ENCODE peak calls at places on chromosome 20, in six cellular contexts. K is ovary, A is transverse colon, H is A549, T is K562, P is esophagus muscularis mucosa. L is an unnamed sample.

GRCh38 chr20:11056414-11056813 is 382.6 kb upstream of the JAG1 start:
- DNase-seq in K (no peak), A (no peak), H (no peak), T (no peak), P (no peak), L (no peak)

GRCh38 chr20:3231116-3231515 is 7.9 kb downstream of the SLC4A11 start:
- DNase-seq in K (no peak), A (no peak), H (no peak), T (no peak), P (no peak), L (no peak)

GRCh38 chr20:6086868-6087267 is 33.0 kb upstream of the LRRN4 start:
- DNase-seq in K (no peak), A (no peak), H (no peak), T (no peak), P (no peak), L (no peak)

GRCh38 chr20:54431545-54431944 is 43.8 kb upstream of the DOK5 start:
- DNase-seq in K (no peak), A (no peak), H (no peak), T (no peak), P (no peak), L (no peak)

GRCh38 chr20:924639-925038 is 8.5 kb upstream of the ANGPT4 start:
- DNase-seq in K (no peak), A (no peak), H (peak), T (no peak), P (no peak), L (no peak)

GRCh38 chr20:20303742-20304141 is 64.2 kb upstream of the INSM1 start:
- DNase-seq in K (no peak), A (no peak), H (no peak), T (no peak), P (no peak), L (no peak)

GRCh38 chr20:44683263-44684046 is 31.7 kb upstream of the CCN5 start:
- DNase-seq in K (no peak), A (peak), H (peak), T (peak), P (no peak), L (no peak)

GRCh38 chr20:63416631-63417030 is 55.5 kb upstream of the CHRNA4 start:
- DNase-seq in K (no peak), A (no peak), H (no peak), T (no peak), P (no peak), L (no peak)

GRCh38 chr20:37220796-37221195 is 40.8 kb downstream of the GHRH start:
- DNase-seq in K (no peak), A (no peak), H (no peak), T (no peak), P (no peak), L (no peak)

GRCh38 chr20:57658447-57659130 is 38.4 kb upstream of the ZBP1 start:
- DNase-seq in K (peak), A (peak), H (no peak), T (no peak), P (no peak), L (peak)

GRCh38 chr20:17786221-17786718 is 86.5 kb downstream of the BANF2 start:
- DNase-seq in K (peak), A (no peak), H (no peak), T (no peak), P (no peak), L (no peak)

GRCh38 chr20:709421-709820 is 33.8 kb upstream of the SCRT2 start:
- DNase-seq in K (no peak), A (no peak), H (no peak), T (no peak), P (no peak), L (no peak)

GRCh38 chr20:17782768-17783167 is 83.0 kb downstream of the BANF2 start:
- DNase-seq in K (no peak), A (no peak), H (no peak), T (no peak), P (no peak), L (no peak)

GRCh38 chr20:60058869-60059268 is 100.6 kb downstream of the CDH26 start:
- DNase-seq in K (no peak), A (no peak), H (no peak), T (no peak), P (no peak), L (no peak)

GRCh38 chr20:48788486-48789072 is 39.2 kb downstream of the PREX1 start:
- DNase-seq in K (no peak), A (peak), H (no peak), T (no peak), P (no peak), L (no peak)

GRCh38 chr20:63495771-63496403 is 3.0 kb downstream of the EEF1A2 start:
- DNase-seq in K (peak), A (peak), H (peak), T (peak), P (no peak), L (peak)

GRCh38 chr20:3436864-3437574 is 29.6 kb upstream of the DNAAF9 start:
- DNase-seq in K (no peak), A (no peak), H (no peak), T (no peak), P (no peak), L (no peak)

GRCh38 chr20:45823949-45824835 is 2.9 kb downstream of the TNNC2 start:
- DNase-seq in K (peak), A (peak), H (peak), T (no peak), P (no peak), L (peak)

GRCh38 chr20:60249436-60249835 is 291.2 kb downstream of the CDH26 start:
- DNase-seq in K (no peak), A (no peak), H (peak), T (no peak), P (no peak), L (no peak)

DNA sequence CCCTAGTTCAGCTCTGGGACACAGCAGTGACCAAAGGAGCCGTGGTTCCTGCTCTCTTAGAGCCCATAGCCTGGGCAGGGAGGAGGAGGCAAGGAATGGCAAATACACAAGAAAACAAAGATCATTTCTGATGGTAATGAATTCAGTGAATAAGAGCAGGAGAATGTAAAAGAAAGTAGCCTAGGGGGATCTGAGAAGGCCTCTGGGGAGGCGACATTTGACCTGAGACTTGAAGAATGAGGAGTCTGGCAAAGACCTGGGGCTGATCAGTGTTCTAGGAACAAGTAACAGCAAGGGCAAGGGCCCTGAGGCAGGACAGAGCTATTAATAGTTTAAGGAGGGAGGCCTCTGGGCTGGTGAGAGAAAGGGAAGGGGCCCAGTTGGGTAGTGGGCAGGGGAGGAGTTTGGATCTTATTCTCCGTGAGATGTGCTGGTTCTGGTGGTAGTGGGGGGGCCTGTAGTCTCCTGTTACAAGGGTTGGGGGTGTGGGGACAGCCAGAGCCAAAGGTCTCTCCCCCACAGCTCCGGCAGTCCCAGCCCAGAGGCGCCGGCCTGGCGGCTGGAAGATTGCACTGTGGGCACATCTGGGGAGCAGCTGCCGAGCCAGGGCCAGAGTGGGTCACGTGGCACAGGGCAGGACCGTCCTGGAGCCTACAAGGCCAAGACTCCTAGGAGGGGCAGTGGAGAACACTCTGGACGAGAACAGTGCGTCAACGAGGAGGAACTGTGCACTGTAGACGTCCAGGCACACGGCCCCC is 9.3 kb upstream of the ID1 start:
- DNase-seq in K (peak), A (peak), H (peak), T (peak), P (no peak), L (peak)
- TF ChIP-seq EP300 in K (peak), A (peak), H (peak), T (no peak), P (peak), L (peak)

GRCh38 chr20:34988176-34988540 is 32.5 kb downstream of the MYH7B start:
- DNase-seq in K (no peak), A (no peak), H (no peak), T (no peak), P (no peak), L (no peak)

GRCh38 chr20:34989118-34989517 is 33.5 kb downstream of the MYH7B start:
- DNase-seq in K (no peak), A (no peak), H (no peak), T (no peak), P (no peak), L (no peak)

GRCh38 chr20:34986311-34987287 is 30.9 kb downstream of the MYH7B start:
- DNase-seq in K (no peak), A (no peak), H (no peak), T (no peak), P (no peak), L (no peak)

GRCh38 chr20:34985439-34986310 is 30.0 kb downstream of the MYH7B start:
- DNase-seq in K (no peak), A (no peak), H (no peak), T (no peak), P (no peak), L (no peak)

DNA sequence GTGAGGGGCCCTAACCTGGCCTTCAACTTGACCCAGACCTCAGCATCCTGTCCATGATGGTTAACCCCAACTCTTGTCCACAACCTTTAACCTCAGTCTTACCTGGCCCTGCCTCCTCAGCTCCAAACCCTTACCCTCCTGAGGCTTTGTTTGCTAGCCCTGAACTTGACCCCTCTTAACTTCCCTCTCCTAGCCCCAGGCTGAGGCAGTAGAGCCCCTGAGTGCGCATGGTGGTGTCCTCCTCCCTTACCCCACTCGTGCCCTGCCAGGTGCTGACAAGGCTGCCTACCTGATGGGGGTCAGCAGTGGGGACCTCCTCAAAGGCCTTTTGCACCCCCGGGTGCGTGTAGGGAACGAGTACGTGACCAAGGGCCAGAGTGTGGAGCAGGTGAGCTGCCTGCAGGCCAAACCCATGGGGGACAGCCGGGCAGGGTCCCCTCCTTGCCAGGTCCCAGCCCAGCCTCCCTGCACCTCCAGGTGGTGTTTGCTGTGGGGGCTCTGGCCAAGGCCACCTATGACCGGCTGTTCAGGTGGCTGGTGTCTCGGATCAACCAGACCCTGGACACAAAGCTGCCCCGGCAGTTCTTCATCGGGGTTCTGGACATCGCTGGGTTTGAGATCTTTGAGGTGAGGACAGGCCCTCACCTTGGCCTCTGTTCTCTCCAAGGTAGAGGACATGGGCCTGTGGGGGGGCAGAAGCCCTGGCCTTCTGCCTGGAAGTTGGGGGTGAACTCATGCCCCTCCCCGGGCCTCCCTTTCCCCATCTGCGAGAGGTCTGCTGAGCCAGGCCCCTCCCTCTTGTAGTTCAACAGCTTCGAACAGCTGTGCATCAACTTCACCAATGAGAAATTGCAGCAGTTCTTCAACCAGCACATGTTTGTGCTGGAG is 31.9 kb downstream of the MYH7B start:
- DNase-seq in K (no peak), A (no peak), H (no peak), T (no peak), P (no peak), L (no peak)
- H3K27ac ChIP-seq in K (no peak), A (no peak), H (no peak), T (no peak), P (no peak), L (no peak)

DNA sequence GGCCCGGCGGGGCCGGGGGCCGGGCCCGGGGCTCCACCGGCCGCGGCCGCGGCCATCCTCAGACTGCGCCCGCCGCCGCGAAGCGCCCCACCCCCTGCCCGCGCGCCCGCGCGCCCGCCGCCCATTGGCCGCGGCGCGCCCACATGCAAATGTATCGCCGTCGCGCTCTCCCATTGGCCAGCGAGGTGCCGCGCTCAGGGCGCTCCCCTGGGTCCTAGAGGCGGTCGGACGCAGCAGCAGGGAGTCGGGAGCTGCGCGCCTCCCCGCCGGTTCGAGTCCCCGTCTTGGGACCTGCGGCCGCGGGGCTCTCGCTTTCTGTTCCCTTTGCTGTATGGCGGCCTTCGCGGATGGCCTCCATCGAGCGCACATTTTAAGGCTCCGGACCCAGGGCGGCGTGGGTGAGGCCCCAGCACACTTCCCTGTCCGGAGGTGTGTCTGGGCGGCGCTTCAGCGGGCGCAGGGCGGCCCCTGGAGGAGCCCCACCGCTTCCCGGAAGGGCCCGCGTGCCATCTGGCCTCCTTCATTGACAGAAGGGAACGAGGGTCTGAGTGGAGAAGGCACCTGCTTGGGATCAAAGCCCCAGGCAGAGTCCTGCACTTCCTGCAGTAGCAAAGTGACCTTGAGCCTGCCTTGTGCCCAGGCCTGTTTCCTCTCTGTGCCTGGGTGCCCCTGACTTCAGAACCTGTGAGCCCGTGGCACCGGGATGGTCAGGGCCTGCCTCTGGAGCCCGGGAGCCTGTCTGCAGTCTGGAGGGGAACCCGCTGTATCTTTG is at the start of gene CABLES2:
- DNase-seq in K (peak), A (peak), H (peak), T (peak), P (peak), L (peak)
- TF ChIP-seq EP300 in K (no peak), A (no peak), H (no peak), T (no peak), P (no peak), L (no peak)

GRCh38 chr20:4835244-4836177 is 113.8 kb downstream of the PRND start:
- DNase-seq in K (peak), A (peak), H (no peak), T (no peak), P (no peak), L (no peak)

GRCh38 chr20:4837760-4838159 is 116.1 kb downstream of the PRND start:
- DNase-seq in K (no peak), A (no peak), H (no peak), T (no peak), P (no peak), L (no peak)

GRCh38 chr20:4833074-4833473 is 111.4 kb downstream of the PRND start:
- DNase-seq in K (no peak), A (no peak), H (no peak), T (no peak), P (no peak), L (no peak)

GRCh38 chr20:4836935-4837334 is 115.2 kb downstream of the PRND start:
- DNase-seq in K (no peak), A (no peak), H (no peak), T (no peak), P (no peak), L (no peak)

GRCh38 chr20:4836473-4836872 is 114.8 kb downstream of the PRND start:
- DNase-seq in K (no peak), A (no peak), H (no peak), T (no peak), P (no peak), L (no peak)
- H3K27ac ChIP-seq in K (no peak), A (no peak), H (no peak), T (no peak), P (no peak), L (no peak)

GRCh38 chr20:50790651-50791277 is 4.1 kb upstream of the BCAS4 start:
- DNase-seq in K (peak), A (peak), H (peak), T (peak), P (peak), L (peak)
- TF ChIP-seq EP300 in K (no peak), A (peak), H (no peak), T (peak), P (no peak), L (no peak)

GRCh38 chr20:41046716-41047115 is 18.1 kb downstream of the TOP1 start:
- DNase-seq in K (no peak), A (no peak), H (no peak), T (no peak), P (no peak), L (no peak)
- H3K27ac ChIP-seq in K (no peak), A (peak), H (no peak), T (peak), P (peak), L (peak)

GRCh38 chr20:15220009-15220656 is 882.7 kb upstream of the FLRT3 start:
- DNase-seq in K (no peak), A (no peak), H (no peak), T (no peak), P (no peak), L (no peak)

GRCh38 chr20:15220778-15221565 is 883.6 kb upstream of the FLRT3 start:
- DNase-seq in K (no peak), A (no peak), H (no peak), T (no peak), P (no peak), L (no peak)

GRCh38 chr20:15227102-15227501 is 889.7 kb upstream of the FLRT3 start:
- DNase-seq in K (no peak), A (no peak), H (no peak), T (no peak), P (no peak), L (no peak)

DNA sequence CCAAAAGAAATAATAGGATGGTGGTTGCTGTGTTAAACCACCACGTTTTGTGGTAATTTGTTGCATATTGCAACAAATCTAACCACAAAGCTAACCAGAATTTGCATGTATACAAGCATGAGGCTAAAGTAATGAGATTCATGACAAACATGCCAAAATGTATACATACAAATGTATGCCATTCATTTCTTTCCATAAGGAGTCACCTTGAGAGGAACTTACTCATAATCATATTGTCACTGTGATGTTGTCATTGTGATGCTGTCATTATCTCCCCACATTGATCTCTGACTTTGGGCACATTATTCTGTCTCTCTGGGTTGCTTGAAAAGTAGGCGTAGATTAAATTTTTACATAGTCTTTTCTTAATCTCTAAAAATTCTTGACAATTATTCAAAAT is 886.8 kb upstream of the FLRT3 start:
- DNase-seq in K (no peak), A (no peak), H (no peak), T (no peak), P (no peak), L (no peak)
- TF ChIP-seq EP300 in K (no peak), A (no peak), H (no peak), T (no peak), P (no peak), L (no peak)

GRCh38 chr20:46981184-46981583 is 86.5 kb downstream of the EYA2 start:
- DNase-seq in K (no peak), A (no peak), H (no peak), T (no peak), P (no peak), L (no peak)

GRCh38 chr20:46977204-46977603 is 82.6 kb downstream of the EYA2 start:
- DNase-seq in K (no peak), A (no peak), H (no peak), T (no peak), P (no peak), L (no peak)

GRCh38 chr20:46978871-46979536 is 84.4 kb downstream of the EYA2 start:
- DNase-seq in K (no peak), A (no peak), H (no peak), T (no peak), P (no peak), L (peak)

GRCh38 chr20:46977909-46978588 is 83.4 kb downstream of the EYA2 start:
- DNase-seq in K (no peak), A (no peak), H (no peak), T (no peak), P (no peak), L (no peak)

GRCh38 chr20:46979603-46980241 is 85.1 kb downstream of the EYA2 start:
- DNase-seq in K (no peak), A (no peak), H (no peak), T (no peak), P (no peak), L (no peak)
- H3K27ac ChIP-seq in K (no peak), A (no peak), H (no peak), T (no peak), P (no peak), L (no peak)

L was measured in upper lobe of left lung.